ENCODE peak calls at places on chromosomes 7 and 10, in five cellular contexts. N is NCI-H460; T is M059J; Y is naive thymus-derived CD4-positive, alpha-beta T cell; C is CMK. L is an unnamed sample.

GRCh38 chr7:157459966-157460365 is 123.2 kb downstream of the DNAJB6 start:
- DNase-seq in Y (no peak), C (no peak), T (no peak), N (no peak), L (no peak)

GRCh38 chr10:33229252-33229943 is 105.1 kb downstream of the NRP1 start:
- DNase-seq in N (no peak), Y (no peak), T (peak; percentile 61), C (no peak), L (no peak)

GRCh38 chr10:86958831-86959736 is 685 bp downstream of the SNCG start:
- DNase-seq in N (peak; percentile 48), C (peak; percentile 87), Y (no peak), T (peak; percentile 78), L (no peak)

GRCh38 chr10:46019541-46020343 is 10.7 kb downstream of the NCOA4 start:
- DNase-seq in T (no peak), Y (no peak), N (no peak), C (no peak), L (peak; percentile 26)

GRCh38 chr10:117616179-117616578 is 73.6 kb downstream of the EMX2 start:
- DNase-seq in Y (no peak), N (no peak), C (no peak), T (no peak), L (no peak)

GRCh38 chr10:132618158-132618924 is 80.8 kb downstream of the INPP5A start:
- DNase-seq in T (peak; percentile 7), C (no peak), N (no peak), Y (no peak), L (no peak)

GRCh38 chr10:108850138-108850854 is 1073.0 kb downstream of the XPNPEP1 start:
- DNase-seq in N (no peak), Y (no peak), T (no peak), C (no peak), L (peak; percentile 58)

GRCh38 chr10:125448596-125448995 is 234.4 kb downstream of the TEX36 start:
- DNase-seq in N (peak; percentile 24), Y (no peak), C (no peak), T (peak; percentile 19), L (no peak)

GRCh38 chr10:124696446-124697392 is 47.5 kb downstream of the FAM53B start:
- DNase-seq in C (no peak), Y (no peak), N (no peak), T (no peak), L (no peak)

GRCh38 chr10:29407280-29407858 is 118.5 kb downstream of the LYZL1 start:
- DNase-seq in C (no peak), Y (no peak), T (no peak), N (no peak), L (no peak)

GRCh38 chr7:102927303-102927933 is 14.6 kb downstream of the LRRC17 start:
- DNase-seq in Y (no peak), N (no peak), C (no peak), T (peak; percentile 86), L (no peak)